ENCODE peak calls at places on chromosomes 13 and 19, in six cellular contexts. S is Panc1, A is transverse colon, W is heart left ventricle, V is cardiac muscle cell, C is testis. K is an unnamed sample. For H3K27me3, the result is how much of the 10 kb centered on the place peaks cover.

GRCh38 chr13:51785592-51786424 is 18.2 kb downstream of the DHRS12 start:
- DNase-seq in S (no peak), A (no peak), W (peak), V (peak), C (peak), K (peak)

GRCh38 chr19:8045872-8046568 is 6.5 kb upstream of the CCL25 start:
- DNase-seq in S (no peak), A (no peak), W (no peak), V (no peak), C (no peak), K (no peak)

GRCh38 chr19:38743394-38744297 is 628 bp downstream of the CAPN12 start:
- DNase-seq in S (no peak), A (no peak), W (no peak), V (no peak), C (no peak), K (no peak)

GRCh38 chr13:79987323-79987722 is 353.6 kb downstream of the SPRY2 start:
- DNase-seq in S (no peak), A (no peak), W (no peak), V (no peak), C (no peak), K (no peak)

GRCh38 chr13:113971471-113972231 is 2.2 kb downstream of the C13orf46 start:
- DNase-seq in S (no peak), A (no peak), W (no peak), V (no peak), C (no peak), K (peak)

GRCh38 chr19:17192751-17193150 is 22.4 kb upstream of the USE1 start:
- DNase-seq in S (no peak), A (no peak), W (no peak), V (no peak), C (no peak), K (no peak)

GRCh38 chr19:7522923-7523667 is 671 bp downstream of the MCOLN1 start:
- DNase-seq in S (no peak), A (no peak), W (no peak), V (peak), C (no peak), K (no peak)

GRCh38 chr13:57787058-57787791 is 155.7 kb downstream of the PCDH17 start:
- DNase-seq in S (no peak), A (no peak), W (no peak), V (no peak), C (peak), K (no peak)

GRCh38 chr19:38656171-38656981 is 8.9 kb downstream of the ACTN4 start:
- DNase-seq in S (no peak), A (no peak), W (no peak), V (peak), C (no peak), K (no peak)

GRCh38 chr13:97264663-97265062 is 42.5 kb downstream of the MBNL2 start:
- DNase-seq in S (no peak), A (no peak), W (no peak), V (no peak), C (no peak), K (no peak)

GRCh38 chr13:91571681-91572080 is 173.3 kb downstream of the GPC5 start:
- DNase-seq in S (no peak), A (no peak), W (no peak), V (no peak), C (no peak), K (no peak)

GRCh38 chr13:91347212-91347995 is at the start of gene MIR17HG:
- DNase-seq in S (peak), A (peak), W (peak), V (peak), C (peak), K (peak)

GRCh38 chr13:71685072-71685471 is 181.9 kb downstream of the DACH1 start:
- DNase-seq in S (no peak), A (no peak), W (no peak), V (no peak), C (no peak), K (no peak)

GRCh38 chr13:100883453-100883852 is 208.9 kb upstream of the TMTC4 start:
- DNase-seq in S (no peak), A (no peak), W (no peak), V (no peak), C (no peak), K (no peak)

GRCh38 chr13:57640582-57640981 is 9.0 kb downstream of the PCDH17 start:
- DNase-seq in S (no peak), A (no peak), W (no peak), V (peak), C (no peak), K (no peak)

GRCh38 chr19:16541526-16542044 is 652 bp downstream of the CHERP start:
- DNase-seq in S (no peak), A (no peak), W (no peak), V (peak), C (no peak), K (no peak)

GRCh38 chr19:19292607-19293006 is 19.5 kb upstream of the TM6SF2 start:
- DNase-seq in S (no peak), A (no peak), W (no peak), V (no peak), C (no peak), K (no peak)

GRCh38 chr19:10421981-10422461 is 1.7 kb downstream of the PDE4A start:
- DNase-seq in S (no peak), A (no peak), W (no peak), V (no peak), C (no peak), K (no peak)

GRCh38 chr19:10424011-10424637 is 3.8 kb downstream of the PDE4A start:
- DNase-seq in S (no peak), A (peak), W (peak), V (peak), C (peak), K (peak)

GRCh38 chr19:10421240-10421948 is 1.1 kb downstream of the PDE4A start:
- DNase-seq in S (no peak), A (no peak), W (no peak), V (no peak), C (no peak), K (no peak)

GRCh38 chr19:10420444-10421239 is at the start of gene PDE4A:
- DNase-seq in S (no peak), A (no peak), W (peak), V (peak), C (no peak), K (peak)

GRCh38 chr19:10422846-10423245 is 2.5 kb downstream of the PDE4A start:
- DNase-seq in S (no peak), A (no peak), W (no peak), V (no peak), C (no peak), K (no peak)
- H3K27me3 ChIP-seq in S (under half), A (half or more), W (under half), V (half or more), C (under half), K (half or more)

GRCh38 chr19:1749373-1750342 is 3.6 kb upstream of the ONECUT3 start:
- DNase-seq in S (no peak), A (no peak), W (no peak), V (no peak), C (no peak), K (no peak)

GRCh38 chr19:1750343-1751021 is 2.8 kb upstream of the ONECUT3 start:
- DNase-seq in S (no peak), A (no peak), W (no peak), V (no peak), C (no peak), K (no peak)

GRCh38 chr19:1752009-1752756 is 1.1 kb upstream of the ONECUT3 start:
- DNase-seq in S (no peak), A (no peak), W (no peak), V (no peak), C (no peak), K (no peak)

GRCh38 chr19:1752757-1753728 is at the start of gene ONECUT3:
- DNase-seq in S (no peak), A (no peak), W (no peak), V (no peak), C (no peak), K (no peak)

GRCh38 chr19:1751367-1752008 is 1.8 kb upstream of the ONECUT3 start:
- DNase-seq in S (no peak), A (no peak), W (no peak), V (no peak), C (no peak), K (no peak)
- H3K27me3 ChIP-seq in S (under half), A (half or more), W (half or more), V (half or more), C (under half), K (half or more)

DNA sequence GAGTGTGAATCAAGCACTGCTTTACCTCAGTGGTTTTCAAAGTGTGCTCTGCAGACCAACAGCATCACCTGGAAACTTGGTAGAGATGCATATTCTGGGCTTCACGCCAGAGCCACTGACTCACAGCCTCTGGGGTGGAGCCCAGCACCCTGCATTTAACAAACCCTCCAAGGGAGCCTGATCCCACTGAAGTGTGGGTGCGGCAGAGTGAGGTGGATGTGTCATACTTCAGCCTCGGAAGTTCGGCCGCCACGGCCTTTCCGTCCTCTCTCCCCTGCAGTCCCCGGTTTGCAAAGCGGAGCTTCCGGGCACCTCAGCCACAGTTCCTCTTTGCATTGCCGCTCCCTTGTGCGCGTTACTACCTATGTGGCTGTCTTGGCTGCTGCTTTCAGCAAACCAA is 33.3 kb upstream of the MICU2 start:
- DNase-seq in S (no peak), A (peak), W (no peak), V (peak), C (no peak), K (no peak)
- H3K27me3 ChIP-seq in S (under half), A (under half), W (under half), V (under half), C (under half), K (under half)

DNA sequence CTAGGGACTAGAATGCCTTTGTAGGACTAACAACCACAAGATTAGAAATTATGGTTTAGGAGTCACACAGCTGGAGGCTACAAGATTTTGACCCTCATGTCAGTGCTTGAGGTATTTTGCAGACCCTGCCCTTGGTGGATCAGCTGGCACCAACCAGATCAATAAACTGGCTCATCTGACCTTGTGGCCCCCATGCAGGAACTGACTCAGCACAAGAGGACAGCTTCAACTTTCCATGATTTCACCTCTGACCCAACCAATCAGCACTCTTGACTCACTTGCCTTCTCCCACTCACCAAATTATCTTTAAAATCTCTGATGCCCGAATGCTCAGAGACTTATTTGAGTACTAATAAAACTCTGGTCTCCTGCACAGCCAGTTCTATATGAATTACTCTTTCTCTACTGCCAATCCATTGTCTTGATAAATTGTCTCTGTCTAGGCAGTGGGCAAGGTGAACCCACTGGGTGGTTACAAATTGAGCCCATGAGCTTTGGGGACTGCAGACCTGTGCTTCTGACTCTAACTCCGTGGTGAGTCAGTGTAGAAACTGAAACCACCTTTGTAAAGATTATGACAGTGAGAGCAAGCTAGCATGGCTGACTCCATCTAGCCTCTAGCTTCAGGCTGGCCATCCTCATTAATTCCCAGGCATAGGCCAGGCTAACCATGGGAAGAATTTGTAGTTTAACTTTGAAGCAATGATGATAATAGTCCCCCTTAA is 33.8 kb upstream of the CEACAM8 start:
- DNase-seq in S (no peak), A (no peak), W (no peak), V (no peak), C (no peak), K (no peak)
- H3K27me3 ChIP-seq in S (under half), A (under half), W (under half), V (under half), C (under half), K (under half)

GRCh38 chr13:29936961-29937360 is 86.5 kb upstream of the UBL3 start:
- DNase-seq in S (no peak), A (no peak), W (no peak), V (no peak), C (no peak), K (no peak)
- H3K27me3 ChIP-seq in S (under half), A (under half), W (under half), V (under half), C (under half), K (under half)

GRCh38 chr13:29361716-29362115 is 233.8 kb downstream of the SLC7A1 start:
- DNase-seq in S (no peak), A (no peak), W (no peak), V (no peak), C (peak), K (no peak)

GRCh38 chr13:29362849-29363604 is 232.5 kb downstream of the SLC7A1 start:
- DNase-seq in S (peak), A (peak), W (no peak), V (peak), C (peak), K (no peak)

GRCh38 chr13:29359181-29359580 is 236.3 kb downstream of the SLC7A1 start:
- DNase-seq in S (no peak), A (no peak), W (no peak), V (no peak), C (no peak), K (no peak)
- H3K27me3 ChIP-seq in S (under half), A (under half), W (under half), V (under half), C (under half), K (under half)

GRCh38 chr19:55437410-55437809 is 5.7 kb downstream of the SHISA7 start:
- DNase-seq in S (no peak), A (no peak), W (peak), V (peak), C (peak), K (peak)
- H3K27me3 ChIP-seq in S (under half), A (half or more), W (half or more), V (under half), C (under half), K (under half)

GRCh38 chr19:49421039-49421877 is 2.0 kb downstream of the PTH2 start:
- DNase-seq in S (no peak), A (peak), W (peak), V (peak), C (peak), K (peak)
- H3K27me3 ChIP-seq in S (under half), A (half or more), W (under half), V (under half), C (under half), K (half or more)